ENCODE peak calls at places on chromosomes 1 and 21, in six cellular contexts. One of them, this sample, is unnamed.

GRCh38 chr21:37268186-37268503 is 1.0 kb upstream of the VPS26C start:
- DNase-seq in PC-9: no peak
- DNase-seq in HepG2: no peak
- DNase-seq in CD8-positive, alpha-beta T cell: no peak
- DNase-seq in WTC11: no peak
- DNase-seq in upper lobe of left lung: no peak
- DNase-seq in this sample: no peak

GRCh38 chr1:26213335-26213905 is 20.6 kb upstream of the CEP85 start:
- DNase-seq in PC-9: no peak
- DNase-seq in HepG2: no peak
- DNase-seq in CD8-positive, alpha-beta T cell: no peak
- DNase-seq in WTC11: no peak
- DNase-seq in upper lobe of left lung: no peak
- DNase-seq in this sample: no peak

GRCh38 chr1:219710529-219711194 is 97.8 kb upstream of the ZC3H11B start:
- DNase-seq in PC-9: no peak
- DNase-seq in HepG2: no peak
- DNase-seq in CD8-positive, alpha-beta T cell: no peak
- DNase-seq in WTC11: no peak
- DNase-seq in upper lobe of left lung: no peak
- DNase-seq in this sample: peak; percentile 31

GRCh38 chr1:209616366-209617046 is 33.0 kb downstream of the CAMK1G start:
- DNase-seq in PC-9: no peak
- DNase-seq in HepG2: no peak
- DNase-seq in CD8-positive, alpha-beta T cell: no peak
- DNase-seq in WTC11: no peak
- DNase-seq in upper lobe of left lung: no peak
- DNase-seq in this sample: no peak

GRCh38 chr1:1759456-1760344 is 18.6 kb downstream of the NADK start:
- DNase-seq in PC-9: peak; percentile 80
- DNase-seq in HepG2: no peak
- DNase-seq in CD8-positive, alpha-beta T cell: no peak
- DNase-seq in WTC11: no peak
- DNase-seq in upper lobe of left lung: peak; percentile 77
- DNase-seq in this sample: no peak

GRCh38 chr21:44557491-44558328 is 885 bp downstream of the KRTAP10-3 start:
- DNase-seq in PC-9: no peak
- DNase-seq in HepG2: no peak
- DNase-seq in CD8-positive, alpha-beta T cell: no peak
- DNase-seq in WTC11: no peak
- DNase-seq in upper lobe of left lung: peak; percentile 65
- DNase-seq in this sample: no peak

GRCh38 chr1:192609110-192610079 is 26.6 kb upstream of the RGS13 start:
- DNase-seq in PC-9: no peak
- DNase-seq in HepG2: no peak
- DNase-seq in CD8-positive, alpha-beta T cell: peak; percentile 24
- DNase-seq in WTC11: no peak
- DNase-seq in upper lobe of left lung: no peak
- DNase-seq in this sample: peak; percentile 73

GRCh38 chr1:223714849-223715709 is 2.7 kb downstream of the CAPN2 start:
- DNase-seq in PC-9: peak; percentile 89
- DNase-seq in HepG2: no peak
- DNase-seq in CD8-positive, alpha-beta T cell: no peak
- DNase-seq in WTC11: no peak
- DNase-seq in upper lobe of left lung: no peak
- DNase-seq in this sample: no peak

GRCh38 chr1:118563969-118564951 is 379.2 kb upstream of the SPAG17 start:
- DNase-seq in PC-9: no peak
- DNase-seq in HepG2: no peak
- DNase-seq in CD8-positive, alpha-beta T cell: no peak
- DNase-seq in WTC11: no peak
- DNase-seq in upper lobe of left lung: no peak
- DNase-seq in this sample: peak; percentile 8

GRCh38 chr1:232211149-232211548 is 418.8 kb downstream of the SIPA1L2 start:
- DNase-seq in PC-9: no peak
- DNase-seq in HepG2: peak; percentile 2
- DNase-seq in CD8-positive, alpha-beta T cell: no peak
- DNase-seq in WTC11: peak; percentile 69
- DNase-seq in upper lobe of left lung: no peak
- DNase-seq in this sample: no peak

GRCh38 chr1:184407816-184408510 is 21.1 kb downstream of the C1orf21 start:
- DNase-seq in PC-9: no peak
- DNase-seq in HepG2: no peak
- DNase-seq in CD8-positive, alpha-beta T cell: no peak
- DNase-seq in WTC11: no peak
- DNase-seq in upper lobe of left lung: no peak
- DNase-seq in this sample: no peak

GRCh38 chr1:205141236-205142104 is 19.7 kb upstream of the RBBP5 start:
- DNase-seq in PC-9: peak; percentile 59
- DNase-seq in HepG2: peak; percentile 66
- DNase-seq in CD8-positive, alpha-beta T cell: peak; percentile 58
- DNase-seq in WTC11: peak; percentile 83
- DNase-seq in upper lobe of left lung: no peak
- DNase-seq in this sample: peak; percentile 75

GRCh38 chr1:223680188-223680587 is 14.7 kb upstream of the CAPN8 start:
- DNase-seq in PC-9: no peak
- DNase-seq in HepG2: no peak
- DNase-seq in CD8-positive, alpha-beta T cell: no peak
- DNase-seq in WTC11: no peak
- DNase-seq in upper lobe of left lung: no peak
- DNase-seq in this sample: no peak

GRCh38 chr1:159076438-159076752 is 171 bp downstream of the AIM2 start:
- DNase-seq in PC-9: no peak
- DNase-seq in HepG2: no peak
- DNase-seq in CD8-positive, alpha-beta T cell: no peak
- DNase-seq in WTC11: no peak
- DNase-seq in upper lobe of left lung: no peak
- DNase-seq in this sample: no peak

GRCh38 chr1:201501812-201502510 is 5.0 kb downstream of the CSRP1 start:
- DNase-seq in PC-9: peak; percentile 27
- DNase-seq in HepG2: no peak
- DNase-seq in CD8-positive, alpha-beta T cell: no peak
- DNase-seq in WTC11: no peak
- DNase-seq in upper lobe of left lung: no peak
- DNase-seq in this sample: no peak

GRCh38 chr1:204960306-204960984 is 82.6 kb upstream of the CNTN2 start:
- DNase-seq in PC-9: no peak
- DNase-seq in HepG2: no peak
- DNase-seq in CD8-positive, alpha-beta T cell: no peak
- DNase-seq in WTC11: no peak
- DNase-seq in upper lobe of left lung: no peak
- DNase-seq in this sample: no peak

GRCh38 chr1:168092566-168093355 is 44.0 kb downstream of the GPR161 start:
- DNase-seq in PC-9: no peak
- DNase-seq in HepG2: peak; percentile 46
- DNase-seq in CD8-positive, alpha-beta T cell: no peak
- DNase-seq in WTC11: no peak
- DNase-seq in upper lobe of left lung: no peak
- DNase-seq in this sample: no peak
- TF ChIP-seq CTCF in PC-9: peak; percentile 27
- TF ChIP-seq CTCF in HepG2: peak; percentile 82
- TF ChIP-seq CTCF in CD8-positive, alpha-beta T cell: no peak
- TF ChIP-seq CTCF in WTC11: no peak
- TF ChIP-seq CTCF in upper lobe of left lung: no peak
- TF ChIP-seq CTCF in this sample: peak; percentile 24

GRCh38 chr1:47759581-47760247 is 237.5 kb downstream of the TRABD2B start:
- DNase-seq in PC-9: no peak
- DNase-seq in HepG2: no peak
- DNase-seq in CD8-positive, alpha-beta T cell: no peak
- DNase-seq in WTC11: no peak
- DNase-seq in upper lobe of left lung: no peak
- DNase-seq in this sample: no peak
- TF ChIP-seq CTCF in PC-9: no peak
- TF ChIP-seq CTCF in HepG2: no peak
- TF ChIP-seq CTCF in CD8-positive, alpha-beta T cell: no peak
- TF ChIP-seq CTCF in WTC11: no peak
- TF ChIP-seq CTCF in upper lobe of left lung: no peak
- TF ChIP-seq CTCF in this sample: no peak

GRCh38 chr1:54218883-54219687 is 19.1 kb downstream of the MRPL37 start:
- DNase-seq in PC-9: no peak
- DNase-seq in HepG2: no peak
- DNase-seq in CD8-positive, alpha-beta T cell: no peak
- DNase-seq in WTC11: no peak
- DNase-seq in upper lobe of left lung: no peak
- DNase-seq in this sample: no peak

GRCh38 chr1:54221867-54222484 is 22.0 kb downstream of the MRPL37 start:
- DNase-seq in PC-9: no peak
- DNase-seq in HepG2: no peak
- DNase-seq in CD8-positive, alpha-beta T cell: no peak
- DNase-seq in WTC11: no peak
- DNase-seq in upper lobe of left lung: no peak
- DNase-seq in this sample: no peak

GRCh38 chr1:54221113-54221834 is 21.3 kb downstream of the MRPL37 start:
- DNase-seq in PC-9: no peak
- DNase-seq in HepG2: no peak
- DNase-seq in CD8-positive, alpha-beta T cell: no peak
- DNase-seq in WTC11: no peak
- DNase-seq in upper lobe of left lung: no peak
- DNase-seq in this sample: no peak

GRCh38 chr1:54219688-54220003 is 19.7 kb downstream of the MRPL37 start:
- DNase-seq in PC-9: no peak
- DNase-seq in HepG2: no peak
- DNase-seq in CD8-positive, alpha-beta T cell: no peak
- DNase-seq in WTC11: no peak
- DNase-seq in upper lobe of left lung: no peak
- DNase-seq in this sample: no peak

DNA sequence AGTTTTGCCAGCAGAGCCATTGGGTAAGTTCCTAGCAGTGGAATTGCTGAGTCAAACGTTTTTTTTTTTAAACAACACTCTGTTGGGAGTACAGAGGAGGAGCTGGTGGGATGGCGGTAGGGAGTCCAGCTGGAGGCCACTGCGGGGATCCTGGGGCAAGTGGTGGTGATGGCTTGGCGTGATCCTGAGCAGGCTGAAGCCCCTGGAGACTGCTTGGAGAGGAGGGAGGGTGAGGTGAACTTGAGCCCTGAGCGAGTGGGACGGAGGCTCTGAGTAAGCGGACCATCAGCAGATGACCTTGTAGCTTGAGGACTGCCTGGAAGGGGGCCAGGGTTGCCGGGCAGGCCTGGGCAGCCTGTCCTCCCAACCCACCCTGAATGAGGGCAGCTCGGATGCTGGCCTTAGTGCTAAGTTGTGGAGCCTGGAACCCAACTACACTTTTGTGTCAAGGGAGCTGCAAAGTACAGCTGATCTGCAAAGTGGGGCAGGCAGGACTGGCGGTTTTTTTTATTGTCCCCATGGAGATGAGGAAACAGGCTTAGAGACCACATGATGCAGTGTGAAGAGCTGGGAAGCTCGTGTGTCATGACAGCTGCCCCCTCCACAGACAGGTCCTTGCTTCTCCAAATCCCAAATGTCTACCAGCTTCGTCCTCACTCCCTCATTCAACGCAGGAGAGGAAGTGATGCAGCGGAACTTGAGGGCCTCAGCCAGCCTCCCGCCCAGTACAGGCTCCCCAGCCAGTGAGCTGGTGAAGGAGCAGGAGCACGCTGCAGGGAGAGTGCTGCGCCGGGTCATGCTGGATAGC is 20.2 kb downstream of the MRPL37 start:
- DNase-seq in PC-9: no peak
- DNase-seq in HepG2: peak; percentile 13
- DNase-seq in CD8-positive, alpha-beta T cell: no peak
- DNase-seq in WTC11: no peak
- DNase-seq in upper lobe of left lung: peak; percentile 66
- DNase-seq in this sample: no peak
- TF ChIP-seq CTCF in PC-9: no peak
- TF ChIP-seq CTCF in HepG2: no peak
- TF ChIP-seq CTCF in CD8-positive, alpha-beta T cell: no peak
- TF ChIP-seq CTCF in WTC11: no peak
- TF ChIP-seq CTCF in upper lobe of left lung: no peak
- TF ChIP-seq CTCF in this sample: no peak

GRCh38 chr21:42381347-42381984 is 14.4 kb downstream of the TMPRSS3 start:
- DNase-seq in PC-9: peak; percentile 59
- DNase-seq in HepG2: peak; percentile 69
- DNase-seq in CD8-positive, alpha-beta T cell: no peak
- DNase-seq in WTC11: peak; percentile 55
- DNase-seq in upper lobe of left lung: no peak
- DNase-seq in this sample: no peak

GRCh38 chr21:42382915-42383314 is 12.9 kb downstream of the TMPRSS3 start:
- DNase-seq in PC-9: no peak
- DNase-seq in HepG2: no peak
- DNase-seq in CD8-positive, alpha-beta T cell: no peak
- DNase-seq in WTC11: no peak
- DNase-seq in upper lobe of left lung: no peak
- DNase-seq in this sample: no peak

GRCh38 chr21:42384184-42384583 is 11.7 kb downstream of the TMPRSS3 start:
- DNase-seq in PC-9: no peak
- DNase-seq in HepG2: no peak
- DNase-seq in CD8-positive, alpha-beta T cell: no peak
- DNase-seq in WTC11: no peak
- DNase-seq in upper lobe of left lung: no peak
- DNase-seq in this sample: no peak

GRCh38 chr21:42384999-42385398 is 10.9 kb downstream of the TMPRSS3 start:
- DNase-seq in PC-9: no peak
- DNase-seq in HepG2: no peak
- DNase-seq in CD8-positive, alpha-beta T cell: no peak
- DNase-seq in WTC11: no peak
- DNase-seq in upper lobe of left lung: no peak
- DNase-seq in this sample: no peak

DNA sequence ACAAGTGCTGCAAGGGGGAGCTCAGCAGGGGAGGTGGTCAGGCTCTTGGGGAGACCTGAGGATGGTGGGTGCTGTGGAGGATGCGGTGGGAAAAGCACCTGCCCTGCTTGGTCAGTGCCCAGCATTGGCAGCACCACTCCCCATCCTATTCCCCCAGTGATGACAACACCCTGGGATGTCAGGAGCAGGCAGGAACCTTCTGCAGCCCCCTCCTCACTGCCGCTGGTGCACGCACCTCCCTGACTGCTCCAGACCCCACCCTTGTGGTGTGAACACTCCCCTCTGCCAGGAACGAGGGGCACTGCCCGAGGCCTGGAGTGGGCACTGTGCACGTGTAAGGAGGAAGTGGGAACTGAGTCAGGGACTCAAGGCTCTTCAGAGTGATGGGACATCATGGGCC is 12.5 kb downstream of the TMPRSS3 start:
- DNase-seq in PC-9: no peak
- DNase-seq in HepG2: no peak
- DNase-seq in CD8-positive, alpha-beta T cell: no peak
- DNase-seq in WTC11: no peak
- DNase-seq in upper lobe of left lung: no peak
- DNase-seq in this sample: no peak
- TF ChIP-seq CTCF in PC-9: no peak
- TF ChIP-seq CTCF in HepG2: no peak
- TF ChIP-seq CTCF in CD8-positive, alpha-beta T cell: no peak
- TF ChIP-seq CTCF in WTC11: no peak
- TF ChIP-seq CTCF in upper lobe of left lung: no peak
- TF ChIP-seq CTCF in this sample: no peak

GRCh38 chr1:230292739-230293720 is 133.1 kb downstream of the PGBD5 start:
- DNase-seq in PC-9: no peak
- DNase-seq in HepG2: no peak
- DNase-seq in CD8-positive, alpha-beta T cell: no peak
- DNase-seq in WTC11: no peak
- DNase-seq in upper lobe of left lung: no peak
- DNase-seq in this sample: no peak
- TF ChIP-seq CTCF in PC-9: no peak
- TF ChIP-seq CTCF in HepG2: no peak
- TF ChIP-seq CTCF in CD8-positive, alpha-beta T cell: no peak
- TF ChIP-seq CTCF in WTC11: no peak
- TF ChIP-seq CTCF in upper lobe of left lung: no peak
- TF ChIP-seq CTCF in this sample: no peak